ENCODE peak calls at places on chromosomes 13 and 19, in four cellular contexts. One of them, this sample, is unnamed. For H3K4me1, H3K36me3 and H3K9me3, the result is how much of the 10 kb centered on the place peaks cover.

GRCh38 chr19:39351537-39352037 is 9.4 kb downstream of the SAMD4B start:
- DNase-seq in mammary epithelial cell: no peak
- DNase-seq in SJCRH30: peak
- DNase-seq in Caco-2: no peak
- DNase-seq in this sample: no peak

GRCh38 chr19:51712461-51713081 is 11.2 kb downstream of the HAS1 start:
- DNase-seq in Caco-2: no peak
- DNase-seq in SJCRH30: no peak
- DNase-seq in mammary epithelial cell: peak
- DNase-seq in this sample: no peak

GRCh38 chr19:39643591-39643990 is 12.1 kb upstream of the LGALS16 start:
- DNase-seq in SJCRH30: no peak
- DNase-seq in mammary epithelial cell: no peak
- DNase-seq in Caco-2: no peak
- DNase-seq in this sample: no peak

GRCh38 chr13:26867451-26868067 is 107.0 kb upstream of the GPR12 start:
- DNase-seq in mammary epithelial cell: peak
- DNase-seq in Caco-2: no peak
- DNase-seq in SJCRH30: peak
- DNase-seq in this sample: no peak

GRCh38 chr19:51698296-51698695 is 5.2 kb downstream of the SPACA6 start:
- DNase-seq in SJCRH30: no peak
- DNase-seq in mammary epithelial cell: no peak
- DNase-seq in Caco-2: no peak
- DNase-seq in this sample: no peak

GRCh38 chr19:55675661-55676354 is 782 bp downstream of the EPN1 start:
- DNase-seq in mammary epithelial cell: peak
- DNase-seq in SJCRH30: no peak
- DNase-seq in Caco-2: no peak
- DNase-seq in this sample: no peak

GRCh38 chr13:93857126-93857525 is 622.4 kb downstream of the DCT start:
- DNase-seq in mammary epithelial cell: peak
- DNase-seq in SJCRH30: no peak
- DNase-seq in Caco-2: no peak
- DNase-seq in this sample: no peak

GRCh38 chr19:21256722-21257121 is 72.5 kb downstream of the ZNF708 start:
- DNase-seq in mammary epithelial cell: peak
- DNase-seq in SJCRH30: no peak
- DNase-seq in Caco-2: no peak
- DNase-seq in this sample: no peak

GRCh38 chr13:69040898-69041297 is 1066.7 kb upstream of the ATXN8OS start:
- DNase-seq in mammary epithelial cell: no peak
- DNase-seq in Caco-2: no peak
- DNase-seq in SJCRH30: no peak
- DNase-seq in this sample: no peak

GRCh38 chr19:18656337-18657086 is 19.7 kb downstream of the KLHL26 start:
- DNase-seq in Caco-2: no peak
- DNase-seq in SJCRH30: no peak
- DNase-seq in mammary epithelial cell: no peak
- DNase-seq in this sample: no peak

GRCh38 chr19:38640368-38640767 is 7.1 kb upstream of the ACTN4 start:
- DNase-seq in Caco-2: no peak
- DNase-seq in mammary epithelial cell: no peak
- DNase-seq in SJCRH30: no peak
- DNase-seq in this sample: no peak

GRCh38 chr19:9793051-9793591 is 24.6 kb upstream of the ZNF846 start:
- DNase-seq in mammary epithelial cell: peak
- DNase-seq in Caco-2: peak
- DNase-seq in SJCRH30: peak
- DNase-seq in this sample: peak

GRCh38 chr19:48967346-48968178 is 2.5 kb downstream of the FTL start:
- DNase-seq in mammary epithelial cell: no peak
- DNase-seq in Caco-2: peak
- DNase-seq in SJCRH30: no peak
- DNase-seq in this sample: no peak

GRCh38 chr13:95352486-95352885 is 51.2 kb upstream of the ABCC4 start:
- DNase-seq in SJCRH30: no peak
- DNase-seq in mammary epithelial cell: no peak
- DNase-seq in Caco-2: no peak
- DNase-seq in this sample: no peak

GRCh38 chr13:27257648-27258253 is 6.4 kb downstream of the RPL21 start:
- DNase-seq in Caco-2: no peak
- DNase-seq in mammary epithelial cell: no peak
- DNase-seq in SJCRH30: no peak
- DNase-seq in this sample: no peak

GRCh38 chr13:109666656-109667448 is 119.5 kb downstream of the IRS2 start:
- DNase-seq in mammary epithelial cell: peak
- DNase-seq in SJCRH30: peak
- DNase-seq in Caco-2: no peak
- DNase-seq in this sample: peak

GRCh38 chr19:35641515-35642151 is at the start of gene ETV2:
- DNase-seq in SJCRH30: no peak
- DNase-seq in mammary epithelial cell: no peak
- DNase-seq in Caco-2: no peak
- DNase-seq in this sample: peak

GRCh38 chr19:42284066-42284501 is 15.0 kb downstream of the CIC start:
- DNase-seq in SJCRH30: peak
- DNase-seq in Caco-2: peak
- DNase-seq in mammary epithelial cell: peak
- DNase-seq in this sample: peak

GRCh38 chr13:63086286-63086685 is 1670.6 kb upstream of the PCDH20 start:
- DNase-seq in Caco-2: no peak
- DNase-seq in SJCRH30: no peak
- DNase-seq in mammary epithelial cell: no peak
- DNase-seq in this sample: no peak

GRCh38 chr13:104937881-104938280 is 1597.6 kb downstream of the EFNB2 start:
- DNase-seq in SJCRH30: peak
- DNase-seq in mammary epithelial cell: no peak
- DNase-seq in Caco-2: no peak
- DNase-seq in this sample: no peak

GRCh38 chr13:37561031-37561430 is 37.5 kb downstream of the POSTN start:
- DNase-seq in mammary epithelial cell: no peak
- DNase-seq in SJCRH30: no peak
- DNase-seq in Caco-2: no peak
- DNase-seq in this sample: no peak

GRCh38 chr19:18995804-18996241 is 37.5 kb downstream of the SUGP2 start:
- DNase-seq in SJCRH30: peak
- DNase-seq in Caco-2: peak
- DNase-seq in mammary epithelial cell: peak
- DNase-seq in this sample: peak

GRCh38 chr13:107764012-107764411 is 451.3 kb downstream of the LIG4 start:
- DNase-seq in mammary epithelial cell: no peak
- DNase-seq in SJCRH30: no peak
- DNase-seq in Caco-2: no peak
- DNase-seq in this sample: no peak

GRCh38 chr19:13057744-13058143 is 44.9 kb downstream of the LYL1 start:
- DNase-seq in mammary epithelial cell: no peak
- DNase-seq in Caco-2: no peak
- DNase-seq in SJCRH30: peak
- DNase-seq in this sample: no peak

GRCh38 chr13:98873377-98874028 is 104.4 kb downstream of the DOCK9 start:
- DNase-seq in SJCRH30: no peak
- DNase-seq in mammary epithelial cell: no peak
- DNase-seq in Caco-2: no peak
- DNase-seq in this sample: no peak

GRCh38 chr13:100511422-100511821 is 77.2 kb downstream of the GGACT start:
- DNase-seq in Caco-2: no peak
- DNase-seq in SJCRH30: no peak
- DNase-seq in mammary epithelial cell: no peak
- DNase-seq in this sample: no peak

GRCh38 chr19:33997690-33998089 is 174.6 kb upstream of the LSM14A start:
- DNase-seq in mammary epithelial cell: no peak
- DNase-seq in SJCRH30: no peak
- DNase-seq in Caco-2: no peak
- DNase-seq in this sample: no peak

GRCh38 chr13:26698392-26699196 is 62.0 kb downstream of the GPR12 start:
- DNase-seq in mammary epithelial cell: peak
- DNase-seq in Caco-2: peak
- DNase-seq in SJCRH30: peak
- DNase-seq in this sample: peak

GRCh38 chr19:16113727-16114126 is 2.0 kb downstream of the RAB8A start:
- DNase-seq in mammary epithelial cell: no peak
- DNase-seq in SJCRH30: no peak
- DNase-seq in Caco-2: no peak
- DNase-seq in this sample: no peak

GRCh38 chr13:74128171-74128767 is 5.9 kb downstream of the KLF12 start:
- DNase-seq in mammary epithelial cell: no peak
- DNase-seq in Caco-2: no peak
- DNase-seq in SJCRH30: no peak
- DNase-seq in this sample: no peak

GRCh38 chr13:67048793-67049150 is 181.4 kb downstream of the PCDH9 start:
- DNase-seq in SJCRH30: no peak
- DNase-seq in Caco-2: no peak
- DNase-seq in mammary epithelial cell: no peak
- DNase-seq in this sample: no peak

GRCh38 chr19:1258161-1258492 is 9.7 kb downstream of the MIDN start:
- DNase-seq in mammary epithelial cell: no peak
- DNase-seq in Caco-2: no peak
- DNase-seq in SJCRH30: no peak
- DNase-seq in this sample: no peak
- H3K4me1 ChIP-seq in mammary epithelial cell: half or more
- H3K4me1 ChIP-seq in Caco-2: half or more
- H3K4me1 ChIP-seq in SJCRH30: under half
- H3K4me1 ChIP-seq in this sample: under half

DNA sequence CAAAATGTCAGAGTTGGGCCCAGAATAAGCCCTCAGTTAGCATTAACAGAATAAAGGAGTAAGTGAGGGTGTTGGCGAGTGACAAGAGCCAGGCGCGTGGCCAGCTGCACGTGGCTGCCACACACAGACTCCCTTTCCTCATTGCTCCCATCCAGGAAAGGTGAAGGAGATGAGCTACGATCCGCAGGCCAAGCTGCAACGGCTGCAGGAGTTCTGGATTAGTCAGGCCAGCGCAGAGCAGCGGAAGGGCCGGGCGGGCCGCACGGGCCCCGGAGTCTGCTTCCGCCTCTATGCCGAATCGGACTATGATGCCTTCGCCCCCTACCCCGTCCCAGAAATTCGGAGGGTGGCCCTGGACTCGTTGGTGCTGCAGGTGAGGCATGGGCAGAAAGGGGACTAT is 13.2 kb downstream of the DHX34 start:
- DNase-seq in mammary epithelial cell: no peak
- DNase-seq in Caco-2: no peak
- DNase-seq in SJCRH30: no peak
- DNase-seq in this sample: no peak
- H3K36me3 ChIP-seq in mammary epithelial cell: under half
- H3K36me3 ChIP-seq in Caco-2: under half
- H3K36me3 ChIP-seq in SJCRH30: half or more
- H3K36me3 ChIP-seq in this sample: half or more

GRCh38 chr19:23101241-23101640 is 15.6 kb upstream of the ZNF730 start:
- DNase-seq in mammary epithelial cell: peak
- DNase-seq in SJCRH30: no peak
- DNase-seq in Caco-2: no peak
- DNase-seq in this sample: no peak
- H3K9me3 ChIP-seq in mammary epithelial cell: under half
- H3K9me3 ChIP-seq in SJCRH30: under half
- H3K9me3 ChIP-seq in Caco-2: under half
- H3K9me3 ChIP-seq in this sample: under half

DNA sequence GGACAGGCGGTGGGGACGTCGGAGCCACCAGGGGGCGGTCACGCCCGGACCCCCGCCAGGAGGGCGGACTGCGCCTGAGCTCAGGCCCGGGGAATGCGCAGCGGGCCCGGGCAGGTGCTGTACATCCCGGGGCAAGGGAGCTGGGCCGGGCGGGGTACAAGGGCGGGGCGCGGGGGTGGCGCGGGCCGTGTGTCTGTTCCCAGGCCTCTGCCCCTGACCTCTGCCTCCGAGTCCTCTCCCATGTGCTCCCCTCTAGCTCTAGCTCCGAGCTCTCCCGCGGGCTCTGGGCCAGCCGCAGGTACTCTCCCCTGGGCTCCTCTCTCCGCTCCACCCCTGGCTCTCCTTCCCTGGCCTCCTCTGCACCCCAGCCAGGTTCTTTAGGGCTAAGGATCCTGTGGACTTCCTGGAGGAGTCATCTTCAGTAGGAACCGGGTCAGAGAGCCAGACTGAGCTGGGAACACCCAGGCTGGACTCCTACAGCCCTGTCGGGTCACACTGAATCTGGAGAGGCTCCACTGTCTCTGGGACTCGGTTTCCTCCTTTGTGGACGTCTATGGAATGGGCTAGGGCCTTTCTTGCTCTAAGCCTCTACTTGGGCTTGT is 2.3 kb downstream of the PPP1R13L start:
- DNase-seq in SJCRH30: no peak
- DNase-seq in Caco-2: no peak
- DNase-seq in mammary epithelial cell: peak
- DNase-seq in this sample: peak
- H3K4me1 ChIP-seq in SJCRH30: under half
- H3K4me1 ChIP-seq in Caco-2: under half
- H3K4me1 ChIP-seq in mammary epithelial cell: under half
- H3K4me1 ChIP-seq in this sample: under half

GRCh38 chr19:5134683-5135082 is 165.8 kb downstream of the KDM4B start:
- DNase-seq in Caco-2: no peak
- DNase-seq in mammary epithelial cell: no peak
- DNase-seq in SJCRH30: no peak
- DNase-seq in this sample: no peak

GRCh38 chr19:5138606-5139594 is 170.0 kb downstream of the KDM4B start:
- DNase-seq in mammary epithelial cell: peak
- DNase-seq in Caco-2: no peak
- DNase-seq in SJCRH30: peak
- DNase-seq in this sample: peak

GRCh38 chr19:5136060-5136855 is 167.3 kb downstream of the KDM4B start:
- DNase-seq in mammary epithelial cell: no peak
- DNase-seq in Caco-2: no peak
- DNase-seq in SJCRH30: no peak
- DNase-seq in this sample: peak

GRCh38 chr19:5137114-5137513 is 168.2 kb downstream of the KDM4B start:
- DNase-seq in mammary epithelial cell: no peak
- DNase-seq in SJCRH30: no peak
- DNase-seq in Caco-2: no peak
- DNase-seq in this sample: no peak

GRCh38 chr19:5137571-5138124 is 168.7 kb downstream of the KDM4B start:
- DNase-seq in mammary epithelial cell: no peak
- DNase-seq in SJCRH30: no peak
- DNase-seq in Caco-2: no peak
- DNase-seq in this sample: no peak
- H3K36me3 ChIP-seq in mammary epithelial cell: under half
- H3K36me3 ChIP-seq in SJCRH30: under half
- H3K36me3 ChIP-seq in Caco-2: under half
- H3K36me3 ChIP-seq in this sample: half or more